ENCODE peak calls at places on chromosomes 2 and 18, in seven cellular contexts. One of them, this sample, is unnamed. For H4K20me1, the result is how much of the 10 kb centered on the place peaks cover.

GRCh38 chr18:78430171-78430857 is 549.3 kb upstream of the SALL3 start:
- DNase-seq in K562: no peak
- DNase-seq in GM12878: no peak
- DNase-seq in H1: no peak
- DNase-seq in SK-N-SH: no peak
- DNase-seq in HCT116: no peak
- DNase-seq in HepG2: no peak
- DNase-seq in this sample: no peak

GRCh38 chr2:188365058-188365641 is 73.5 kb downstream of the GULP1 start:
- DNase-seq in H1: no peak
- DNase-seq in HCT116: no peak
- DNase-seq in SK-N-SH: peak
- DNase-seq in K562: no peak
- DNase-seq in HepG2: no peak
- DNase-seq in GM12878: no peak
- DNase-seq in this sample: no peak

GRCh38 chr2:200104015-200104414 is 148.6 kb downstream of the MAIP1 start:
- DNase-seq in HCT116: no peak
- DNase-seq in H1: no peak
- DNase-seq in K562: no peak
- DNase-seq in SK-N-SH: no peak
- DNase-seq in GM12878: no peak
- DNase-seq in HepG2: no peak
- DNase-seq in this sample: no peak

GRCh38 chr2:69116438-69116837 is 103.5 kb downstream of the ANTXR1 start:
- DNase-seq in K562: no peak
- DNase-seq in HCT116: no peak
- DNase-seq in GM12878: no peak
- DNase-seq in SK-N-SH: no peak
- DNase-seq in H1: no peak
- DNase-seq in HepG2: no peak
- DNase-seq in this sample: no peak

GRCh38 chr2:160399880-160400279 is 93.7 kb downstream of the RBMS1 start:
- DNase-seq in HepG2: no peak
- DNase-seq in HCT116: no peak
- DNase-seq in GM12878: no peak
- DNase-seq in K562: no peak
- DNase-seq in SK-N-SH: no peak
- DNase-seq in H1: no peak
- DNase-seq in this sample: no peak

GRCh38 chr18:49161627-49162026 is 210.9 kb upstream of the SMAD7 start:
- DNase-seq in H1: no peak
- DNase-seq in GM12878: peak
- DNase-seq in SK-N-SH: peak
- DNase-seq in HCT116: no peak
- DNase-seq in HepG2: no peak
- DNase-seq in K562: no peak
- DNase-seq in this sample: no peak

GRCh38 chr2:15112216-15112615 is 448.9 kb downstream of the NBAS start:
- DNase-seq in SK-N-SH: no peak
- DNase-seq in K562: no peak
- DNase-seq in HepG2: no peak
- DNase-seq in HCT116: peak
- DNase-seq in GM12878: no peak
- DNase-seq in H1: no peak
- DNase-seq in this sample: peak

GRCh38 chr2:5694016-5694690 is 2.0 kb downstream of the SOX11 start:
- DNase-seq in H1: no peak
- DNase-seq in HepG2: no peak
- DNase-seq in GM12878: no peak
- DNase-seq in SK-N-SH: peak
- DNase-seq in K562: no peak
- DNase-seq in HCT116: no peak
- DNase-seq in this sample: no peak

GRCh38 chr2:230939691-230940475 is 14.8 kb upstream of the GPR55 start:
- DNase-seq in HCT116: no peak
- DNase-seq in HepG2: no peak
- DNase-seq in K562: no peak
- DNase-seq in SK-N-SH: no peak
- DNase-seq in H1: peak
- DNase-seq in GM12878: no peak
- DNase-seq in this sample: no peak

GRCh38 chr2:182916417-182916816 is 50.0 kb upstream of the FRZB start:
- DNase-seq in HepG2: no peak
- DNase-seq in GM12878: no peak
- DNase-seq in H1: no peak
- DNase-seq in K562: no peak
- DNase-seq in SK-N-SH: no peak
- DNase-seq in HCT116: no peak
- DNase-seq in this sample: no peak

GRCh38 chr2:183149489-183149888 is 25.2 kb downstream of the NUP35 start:
- DNase-seq in H1: no peak
- DNase-seq in GM12878: no peak
- DNase-seq in K562: no peak
- DNase-seq in SK-N-SH: peak
- DNase-seq in HCT116: no peak
- DNase-seq in HepG2: no peak
- DNase-seq in this sample: peak

GRCh38 chr18:78410094-78410786 is 569.4 kb upstream of the SALL3 start:
- DNase-seq in HCT116: no peak
- DNase-seq in SK-N-SH: no peak
- DNase-seq in H1: no peak
- DNase-seq in GM12878: no peak
- DNase-seq in K562: no peak
- DNase-seq in HepG2: no peak
- DNase-seq in this sample: no peak

GRCh38 chr2:65024149-65024829 is 31.9 kb upstream of the CEP68 start:
- DNase-seq in HCT116: peak
- DNase-seq in H1: no peak
- DNase-seq in HepG2: no peak
- DNase-seq in K562: no peak
- DNase-seq in SK-N-SH: no peak
- DNase-seq in GM12878: no peak
- DNase-seq in this sample: no peak

GRCh38 chr2:47631840-47632398 is 151.0 kb upstream of the MSH6 start:
- DNase-seq in K562: no peak
- DNase-seq in SK-N-SH: no peak
- DNase-seq in GM12878: no peak
- DNase-seq in HepG2: no peak
- DNase-seq in HCT116: peak
- DNase-seq in H1: no peak
- DNase-seq in this sample: no peak

GRCh38 chr2:207764096-207764630 is 5.5 kb downstream of the FZD5 start:
- DNase-seq in K562: no peak
- DNase-seq in HepG2: no peak
- DNase-seq in HCT116: no peak
- DNase-seq in GM12878: no peak
- DNase-seq in H1: peak
- DNase-seq in SK-N-SH: no peak
- DNase-seq in this sample: no peak

GRCh38 chr2:207765960-207766582 is 3.6 kb downstream of the FZD5 start:
- DNase-seq in H1: no peak
- DNase-seq in GM12878: no peak
- DNase-seq in HepG2: no peak
- DNase-seq in SK-N-SH: no peak
- DNase-seq in HCT116: no peak
- DNase-seq in K562: no peak
- DNase-seq in this sample: no peak

GRCh38 chr2:207765541-207765940 is 4.2 kb downstream of the FZD5 start:
- DNase-seq in SK-N-SH: no peak
- DNase-seq in K562: peak
- DNase-seq in GM12878: no peak
- DNase-seq in HCT116: no peak
- DNase-seq in H1: no peak
- DNase-seq in HepG2: peak
- DNase-seq in this sample: no peak

GRCh38 chr2:207762146-207762545 is 7.6 kb downstream of the FZD5 start:
- DNase-seq in HepG2: no peak
- DNase-seq in K562: no peak
- DNase-seq in HCT116: no peak
- DNase-seq in H1: no peak
- DNase-seq in GM12878: no peak
- DNase-seq in SK-N-SH: no peak
- DNase-seq in this sample: no peak

DNA sequence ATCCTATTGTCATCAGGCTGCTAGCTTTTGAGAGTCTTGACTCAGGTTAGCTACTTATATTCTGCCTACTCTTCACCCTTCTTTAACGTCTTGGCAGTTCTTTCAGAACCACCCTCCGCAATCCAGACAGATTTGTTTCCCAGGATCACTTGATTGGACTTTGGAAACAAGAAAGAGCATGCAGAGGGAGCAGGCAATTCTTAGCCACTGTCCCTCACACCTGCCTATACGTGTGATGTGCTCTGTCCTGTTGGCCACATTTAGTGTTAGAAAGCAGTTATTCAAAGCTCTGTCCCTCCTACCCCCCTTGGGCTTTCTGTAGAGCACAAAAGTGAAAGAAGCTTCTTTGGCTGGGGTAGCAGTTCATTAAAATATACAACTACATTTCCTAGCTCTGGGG is 6.4 kb downstream of the FZD5 start:
- DNase-seq in GM12878: no peak
- DNase-seq in HepG2: no peak
- DNase-seq in HCT116: no peak
- DNase-seq in H1: peak
- DNase-seq in SK-N-SH: no peak
- DNase-seq in K562: no peak
- DNase-seq in this sample: no peak
- H4K20me1 ChIP-seq in GM12878: under half
- H4K20me1 ChIP-seq in HepG2: half or more
- H4K20me1 ChIP-seq in HCT116: under half
- H4K20me1 ChIP-seq in H1: under half
- H4K20me1 ChIP-seq in SK-N-SH: under half
- H4K20me1 ChIP-seq in K562: under half
- H4K20me1 ChIP-seq in this sample: under half

GRCh38 chr2:152552868-152553267 is 164.4 kb downstream of the PRPF40A start:
- DNase-seq in GM12878: no peak
- DNase-seq in K562: no peak
- DNase-seq in HCT116: no peak
- DNase-seq in H1: no peak
- DNase-seq in HepG2: no peak
- DNase-seq in SK-N-SH: no peak
- DNase-seq in this sample: no peak
- TF ChIP-seq MAX in GM12878: no peak
- TF ChIP-seq MAX in K562: no peak
- TF ChIP-seq MAX in HCT116: no peak
- TF ChIP-seq MAX in H1: no peak
- TF ChIP-seq MAX in HepG2: no peak
- TF ChIP-seq MAX in SK-N-SH: no peak
- TF ChIP-seq MAX in this sample: no peak

GRCh38 chr2:120884406-120885290 is 149.0 kb downstream of the GLI2 start:
- DNase-seq in GM12878: no peak
- DNase-seq in K562: no peak
- DNase-seq in HCT116: no peak
- DNase-seq in H1: no peak
- DNase-seq in SK-N-SH: no peak
- DNase-seq in HepG2: no peak
- DNase-seq in this sample: no peak

GRCh38 chr2:120885311-120885710 is 149.6 kb downstream of the GLI2 start:
- DNase-seq in HepG2: no peak
- DNase-seq in HCT116: no peak
- DNase-seq in K562: peak
- DNase-seq in GM12878: no peak
- DNase-seq in H1: no peak
- DNase-seq in SK-N-SH: peak
- DNase-seq in this sample: no peak

GRCh38 chr2:120886967-120887672 is 151.5 kb downstream of the GLI2 start:
- DNase-seq in HepG2: peak
- DNase-seq in K562: no peak
- DNase-seq in SK-N-SH: peak
- DNase-seq in HCT116: no peak
- DNase-seq in GM12878: no peak
- DNase-seq in H1: no peak
- DNase-seq in this sample: no peak

GRCh38 chr2:120886534-120886961 is 150.9 kb downstream of the GLI2 start:
- DNase-seq in HCT116: no peak
- DNase-seq in SK-N-SH: peak
- DNase-seq in H1: no peak
- DNase-seq in K562: no peak
- DNase-seq in HepG2: no peak
- DNase-seq in GM12878: no peak
- DNase-seq in this sample: no peak

DNA sequence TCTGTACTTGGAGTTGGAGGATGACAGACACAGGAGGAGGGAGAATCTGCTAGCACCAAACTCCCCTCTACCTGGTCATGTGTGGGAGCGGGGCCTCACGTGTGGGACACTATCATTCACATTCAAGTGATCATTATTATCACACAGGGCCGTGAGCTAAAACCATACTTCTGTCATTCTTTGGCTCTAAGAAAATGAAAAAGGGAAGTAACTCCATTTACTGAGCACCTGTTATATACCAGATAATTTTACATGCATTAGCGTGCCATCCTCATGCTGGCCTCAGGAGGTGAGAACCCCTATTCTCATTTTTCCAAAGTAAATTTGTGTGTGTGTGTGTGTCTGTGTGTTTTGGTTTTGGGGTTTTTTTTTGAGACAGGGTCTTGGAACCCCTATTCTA is 150.1 kb downstream of the GLI2 start:
- DNase-seq in SK-N-SH: no peak
- DNase-seq in HCT116: no peak
- DNase-seq in K562: no peak
- DNase-seq in GM12878: no peak
- DNase-seq in HepG2: no peak
- DNase-seq in H1: no peak
- DNase-seq in this sample: no peak
- H4K20me1 ChIP-seq in SK-N-SH: under half
- H4K20me1 ChIP-seq in HCT116: under half
- H4K20me1 ChIP-seq in K562: under half
- H4K20me1 ChIP-seq in GM12878: under half
- H4K20me1 ChIP-seq in HepG2: under half
- H4K20me1 ChIP-seq in H1: under half
- H4K20me1 ChIP-seq in this sample: under half

DNA sequence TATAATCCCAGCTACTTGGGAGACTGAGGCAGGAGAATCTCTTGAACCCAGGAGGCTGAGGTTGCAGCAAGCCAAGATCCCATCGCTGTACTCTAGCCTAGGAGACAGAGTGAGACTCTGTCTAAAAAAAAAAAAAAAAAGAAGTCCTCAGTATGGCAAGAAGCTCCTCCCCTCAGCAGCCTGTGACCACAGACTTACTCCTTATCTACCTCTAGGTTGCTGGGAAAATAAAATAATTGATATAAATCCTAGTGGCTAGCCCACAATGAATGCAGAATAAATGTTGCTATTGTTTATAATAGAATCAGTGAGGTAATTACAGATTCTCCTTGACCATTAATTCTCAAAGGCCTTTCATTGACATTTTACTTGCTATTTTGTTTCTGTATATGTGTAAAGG is 70.6 kb downstream of the IRS1 start:
- DNase-seq in HepG2: no peak
- DNase-seq in K562: no peak
- DNase-seq in GM12878: no peak
- DNase-seq in SK-N-SH: no peak
- DNase-seq in H1: no peak
- DNase-seq in HCT116: no peak
- DNase-seq in this sample: no peak
- TF ChIP-seq MAX in HepG2: no peak
- TF ChIP-seq MAX in K562: no peak
- TF ChIP-seq MAX in GM12878: no peak
- TF ChIP-seq MAX in SK-N-SH: no peak
- TF ChIP-seq MAX in H1: no peak
- TF ChIP-seq MAX in HCT116: no peak
- TF ChIP-seq MAX in this sample: no peak

This sample was measured in endothelial cell of umbilical vein.